ENCODE peak calls at places on chromosomes 16 and 17, in six cellular contexts. X is GM23338, K is psoas muscle, Y is choroid plexus epithelial cell, E is uterus, C is mucosa of descending colon. D is an unnamed sample.
A peak's percentile ranks its signal among the peaks of the same experiment; 100 is the strongest.

GRCh38 chr16:61295311-61295710 is 740.9 kb downstream of the CDH8 start:
- DNase-seq in Y (no peak), X (no peak), K (no peak), C (no peak), E (no peak), D (no peak)

GRCh38 chr17:58986005-58986404 is 120.7 kb downstream of the TRIM37 start:
- DNase-seq in X (no peak), Y (peak; percentile 48), E (no peak), C (no peak), K (no peak), D (no peak)

GRCh38 chr16:47881574-47881973 is 274.2 kb downstream of the ABCC12 start:
- DNase-seq in X (no peak), C (no peak), K (no peak), Y (no peak), E (no peak), D (no peak)

GRCh38 chr17:58327363-58328194 is 1.0 kb downstream of the TSPOAP1 start:
- DNase-seq in E (no peak), K (no peak), X (no peak), C (no peak), Y (no peak), D (no peak)

GRCh38 chr16:49592507-49593422 is 219.2 kb downstream of the C16orf78 start:
- DNase-seq in X (peak; percentile 85), Y (peak; percentile 59), C (peak; percentile 56), K (peak; percentile 64), E (no peak), D (peak; percentile 52)

GRCh38 chr16:4801962-4802658 is at the start of gene ROGDI:
- DNase-seq in C (peak; percentile 98), Y (peak; percentile 35), E (peak; percentile 57), K (peak; percentile 79), X (peak; percentile 96), D (peak; percentile 33)

GRCh38 chr16:72847187-72848044 is 200.5 kb downstream of the ZFHX3 start:
- DNase-seq in Y (peak; percentile 57), X (peak; percentile 73), K (no peak), C (peak; percentile 31), E (no peak), D (peak; percentile 66)

GRCh38 chr17:56640116-56640515 is 46.6 kb downstream of the NOG start:
- DNase-seq in X (no peak), Y (no peak), E (no peak), C (no peak), K (no peak), D (no peak)

GRCh38 chr16:85387171-85387507 is 226.0 kb upstream of the GSE1 start:
- DNase-seq in K (peak; percentile 39), X (no peak), Y (no peak), C (no peak), E (no peak), D (no peak)

GRCh38 chr16:23863511-23864422 is 28.0 kb downstream of the PRKCB start:
- DNase-seq in X (no peak), E (no peak), C (peak; percentile 25), Y (no peak), K (no peak), D (no peak)

GRCh38 chr16:86492267-86492960 is 17.9 kb upstream of the FOXF1 start:
- DNase-seq in X (no peak), Y (no peak), C (no peak), K (no peak), E (no peak), D (no peak)

GRCh38 chr16:12231666-12232065 is 255.1 kb downstream of the SNX29 start:
- DNase-seq in C (no peak), E (no peak), K (no peak), X (no peak), Y (peak; percentile 39), D (no peak)

GRCh38 chr16:25157476-25157875 is 45.9 kb downstream of the LCMT1 start:
- DNase-seq in X (no peak), Y (no peak), E (no peak), K (no peak), C (no peak), D (no peak)

GRCh38 chr17:7060165-7060890 is 16.4 kb upstream of the SLC16A11 start:
- DNase-seq in X (no peak), E (no peak), Y (peak; percentile 78), K (no peak), C (no peak), D (peak; percentile 27)

GRCh38 chr16:31224092-31224955 is 7.4 kb upstream of the PYDC1 start:
- DNase-seq in E (no peak), K (no peak), X (peak; percentile 43), C (no peak), Y (no peak), D (no peak)

GRCh38 chr16:82585675-82586074 is 41.1 kb upstream of the CDH13 start:
- DNase-seq in C (no peak), X (no peak), E (no peak), Y (peak; percentile 68), K (no peak), D (no peak)

GRCh38 chr16:27373312-27373711 is 28.7 kb upstream of the IL21R start:
- DNase-seq in Y (no peak), X (no peak), C (no peak), E (no peak), K (no peak), D (no peak)

DNA sequence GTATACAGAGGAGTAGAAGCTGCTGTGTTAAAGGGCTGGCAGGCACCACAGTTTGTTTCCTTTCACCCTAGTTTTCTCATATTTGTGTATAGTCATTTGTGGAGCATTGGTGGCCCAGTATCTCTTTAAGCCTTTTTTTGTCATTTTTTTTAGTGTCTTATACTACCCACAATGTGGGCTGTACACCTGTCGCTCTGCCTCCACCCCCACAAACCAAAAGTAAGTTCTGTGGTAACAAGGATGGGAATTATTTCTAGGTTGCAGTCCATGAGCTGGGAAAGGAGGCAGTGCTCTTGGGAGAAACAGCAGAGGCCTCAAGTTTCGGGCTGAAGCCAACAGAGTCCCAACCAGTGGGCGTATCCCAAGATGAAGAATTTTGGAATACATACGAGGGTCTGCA is 6.2 kb downstream of the ZNF75A start:
- DNase-seq in K (no peak), C (no peak), E (no peak), Y (no peak), X (no peak), D (no peak)
- TF ChIP-seq CTCF in K (no peak), C (no peak), E (no peak), Y (no peak), X (no peak), D (no peak)

DNA sequence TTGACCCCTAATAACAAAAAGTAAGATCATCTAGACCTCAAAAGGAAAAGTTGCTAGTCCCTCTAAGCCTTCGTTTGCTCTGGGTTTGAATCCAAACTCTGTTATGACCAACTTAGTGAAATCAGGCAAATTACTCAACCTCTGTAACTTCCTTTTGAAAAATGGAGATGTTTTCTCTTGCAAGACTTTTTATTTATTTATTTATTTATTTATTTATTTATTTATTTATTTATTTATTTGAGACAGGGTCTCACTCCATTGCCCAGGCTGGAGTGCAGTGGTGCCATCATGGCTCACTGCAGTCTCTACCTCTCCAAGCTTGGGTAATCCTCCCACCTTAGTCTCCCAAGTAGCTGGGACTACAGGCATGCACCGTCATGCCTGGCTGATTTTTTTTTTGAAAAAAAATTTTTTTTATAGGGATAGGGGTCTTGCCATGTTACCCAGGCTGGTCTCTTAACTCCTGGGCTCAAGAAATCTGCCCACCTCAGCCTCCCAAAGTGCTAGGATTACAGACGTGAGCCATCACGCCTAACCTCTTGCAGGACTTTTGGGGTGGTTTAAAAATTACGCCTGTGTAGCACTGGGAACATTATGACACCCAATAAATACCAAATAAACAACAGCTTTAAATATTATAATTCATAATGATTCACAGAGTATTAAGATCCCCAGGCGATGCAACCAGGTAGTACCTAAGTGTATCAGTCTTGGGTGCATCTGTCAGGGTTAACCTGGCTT is 63.4 kb downstream of the PITPNC1 start:
- DNase-seq in X (no peak), K (no peak), E (no peak), Y (no peak), C (no peak), D (no peak)
- H3K4me3 ChIP-seq in X (no peak overlapping the region), K (peak overlapping the region; percentile 51), E (no peak overlapping the region), Y (no peak overlapping the region), C (no peak overlapping the region), D (peak overlapping the region; percentile 39)

GRCh38 chr17:1060991-1061390 is 64.1 kb downstream of the TIMM22 start:
- DNase-seq in Y (peak; percentile 94), K (peak; percentile 90), C (peak; percentile 34), E (no peak), X (no peak), D (no peak)

GRCh38 chr17:1055751-1056645 is 59.1 kb downstream of the TIMM22 start:
- DNase-seq in K (peak; percentile 83), C (peak; percentile 55), Y (peak; percentile 77), E (peak; percentile 70), X (peak; percentile 82), D (peak; percentile 61)

GRCh38 chr17:1059131-1059795 is 62.3 kb downstream of the TIMM22 start:
- DNase-seq in K (peak; percentile 40), Y (no peak), E (no peak), X (no peak), C (no peak), D (no peak)

GRCh38 chr17:1056761-1057160 is 59.8 kb downstream of the TIMM22 start:
- DNase-seq in K (peak; percentile 40), E (no peak), Y (no peak), X (no peak), C (no peak), D (no peak)

DNA sequence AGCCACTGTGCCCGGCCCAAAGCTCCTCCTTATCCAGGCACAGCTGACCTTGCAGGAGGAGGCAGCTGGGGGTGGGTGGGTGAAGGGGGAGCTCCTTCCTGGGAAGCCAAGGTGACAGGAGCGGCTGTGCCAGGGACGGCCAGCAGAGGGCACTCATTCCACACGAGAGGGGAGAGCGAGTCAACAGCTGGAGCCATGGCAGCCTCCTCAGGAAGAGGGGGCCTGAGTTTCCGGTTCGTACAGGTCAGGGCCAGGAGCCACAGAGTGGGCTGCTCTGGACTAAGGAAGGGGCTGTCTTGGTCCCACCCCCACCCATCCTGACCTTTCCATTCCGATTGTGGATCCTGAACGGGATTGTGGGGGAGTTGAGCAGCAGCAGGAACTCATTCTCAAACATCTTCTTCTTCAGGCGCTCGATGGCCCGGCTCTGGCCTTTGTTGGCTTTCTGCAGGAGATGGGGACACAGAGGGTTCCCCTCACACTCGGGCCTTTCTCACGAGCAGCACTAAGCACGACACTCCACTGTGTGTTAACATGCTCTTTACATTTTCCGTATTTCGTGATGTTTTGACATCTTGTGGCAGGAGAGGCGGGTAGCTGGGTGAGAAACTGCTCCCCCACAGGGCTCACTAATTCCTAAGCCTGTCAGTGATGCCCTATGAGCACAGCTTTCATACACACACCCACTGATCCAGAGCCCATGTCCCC is 61.6 kb downstream of the TIMM22 start:
- DNase-seq in X (peak; percentile 74), C (peak; percentile 65), K (peak; percentile 72), Y (peak; percentile 39), E (no peak), D (peak; percentile 63)
- TF ChIP-seq CTCF in X (peak; percentile 77), C (peak; percentile 43), K (peak; percentile 45), Y (peak; percentile 54), E (no peak), D (peak; percentile 36)

GRCh38 chr16:70679653-70680494 is 6.0 kb downstream of the MTSS2 start:
- DNase-seq in X (peak; percentile 82), E (peak; percentile 53), K (peak; percentile 72), C (no peak), Y (no peak), D (peak; percentile 76)

GRCh38 chr16:70683146-70683944 is 2.5 kb downstream of the MTSS2 start:
- DNase-seq in X (no peak), C (no peak), K (peak; percentile 54), E (no peak), Y (no peak), D (no peak)

GRCh38 chr16:70682239-70683145 is 3.4 kb downstream of the MTSS2 start:
- DNase-seq in K (peak; percentile 55), X (peak; percentile 52), C (no peak), E (no peak), Y (no peak), D (no peak)

GRCh38 chr16:70680495-70681381 is 5.1 kb downstream of the MTSS2 start:
- DNase-seq in X (no peak), K (peak; percentile 60), C (no peak), Y (no peak), E (peak; percentile 17), D (no peak)

GRCh38 chr16:70681382-70682238 is 4.2 kb downstream of the MTSS2 start:
- DNase-seq in X (no peak), E (no peak), C (no peak), K (peak; percentile 45), Y (no peak), D (no peak)
- H3K4me3 ChIP-seq in X (no peak overlapping the region), E (no peak overlapping the region), C (no peak overlapping the region), K (no peak overlapping the region), Y (no peak overlapping the region), D (no peak overlapping the region)

D was measured in A673.